ENCODE peak calls at places on chromosomes 13 and 19, in eight cellular contexts. W is AG09319; Q is CD4-positive, CD25-positive, alpha-beta regulatory T cell; X is cardiac muscle cell; O is LHCN-M2; N is OCI-LY7; J is NCI-H1417 treated with DMSO at 0.1 percent for 48 hours; A is NCI-H774. H is an unnamed sample.

GRCh38 chr13:93875527-93875926 is 604.0 kb downstream of the DCT start:
- DNase-seq in O (peak; percentile 42), Q (no peak), W (no peak), J (no peak), A (no peak), N (no peak), X (no peak), H (no peak)

GRCh38 chr13:101919541-101920306 is 467.2 kb downstream of the ITGBL1 start:
- DNase-seq in J (peak; percentile 66), X (peak; percentile 76), Q (no peak), W (no peak), O (peak; percentile 12), A (no peak), N (no peak), H (peak; percentile 34)

GRCh38 chr19:41758846-41759245 is 3.5 kb downstream of the CEACAM6 start:
- DNase-seq in O (no peak), N (no peak), W (no peak), J (no peak), Q (no peak), X (no peak), A (no peak), H (no peak)

GRCh38 chr13:33233547-33233946 is 52.0 kb downstream of the STARD13 start:
- DNase-seq in W (no peak), X (no peak), J (no peak), N (no peak), Q (no peak), A (no peak), O (no peak), H (peak; percentile 84)

GRCh38 chr13:49517461-49517860 is 21.7 kb downstream of the PHF11 start:
- DNase-seq in W (no peak), Q (no peak), O (no peak), N (peak; percentile 27), X (peak; percentile 12), J (no peak), A (no peak), H (no peak)

GRCh38 chr19:23070353-23070781 is 46.5 kb upstream of the ZNF730 start:
- DNase-seq in O (peak; percentile 30), N (no peak), Q (no peak), J (no peak), X (no peak), W (no peak), A (no peak), H (peak; percentile 15)

GRCh38 chr19:2282062-2282861 is at the start of gene PEAK3:
- DNase-seq in N (no peak), O (peak; percentile 40), A (no peak), W (no peak), J (no peak), Q (no peak), X (peak; percentile 61), H (peak; percentile 85)

GRCh38 chr19:50003810-50004419 is 21.3 kb downstream of the VRK3 start:
- DNase-seq in X (no peak), W (peak; percentile 86), O (peak; percentile 96), J (no peak), A (no peak), N (no peak), Q (no peak), H (peak; percentile 69)

GRCh38 chr19:8194528-8195275 is 14.5 kb upstream of the CERS4 start:
- DNase-seq in J (no peak), A (no peak), N (peak; percentile 84), Q (peak; percentile 63), X (no peak), O (no peak), W (no peak), H (no peak)

GRCh38 chr19:18425515-18426415 is 6.6 kb downstream of the SSBP4 start:
- DNase-seq in O (peak; percentile 44), W (no peak), Q (no peak), X (no peak), J (no peak), A (no peak), N (no peak), H (peak; percentile 79)

GRCh38 chr19:43622070-43622469 is 2.6 kb upstream of the ZNF428 start:
- DNase-seq in Q (no peak), X (no peak), A (no peak), N (no peak), J (no peak), O (no peak), W (no peak), H (no peak)

GRCh38 chr13:101624981-101625380 is 172.5 kb downstream of the ITGBL1 start:
- DNase-seq in O (no peak), J (peak; percentile 93), X (no peak), Q (no peak), N (no peak), W (no peak), A (no peak), H (no peak)

GRCh38 chr19:2759965-2760364 is 20.1 kb upstream of the SLC39A3 start:
- DNase-seq in O (no peak), W (no peak), Q (no peak), A (no peak), X (no peak), J (no peak), N (no peak), H (no peak)

GRCh38 chr13:108561152-108561551 is 68.3 kb upstream of the MYO16 start:
- DNase-seq in A (peak; percentile 55), O (no peak), W (no peak), X (no peak), N (no peak), Q (no peak), J (no peak), H (no peak)

GRCh38 chr13:49466240-49466914 is 22.3 kb downstream of the SETDB2 start:
- DNase-seq in N (no peak), Q (no peak), J (no peak), X (no peak), A (no peak), W (no peak), O (no peak), H (no peak)

GRCh38 chr13:60753641-60754040 is 356.6 kb downstream of the TDRD3 start:
- DNase-seq in A (no peak), W (no peak), O (no peak), Q (no peak), X (no peak), N (no peak), J (no peak), H (no peak)

GRCh38 chr19:54063350-54064078 is at the start of gene VSTM1:
- DNase-seq in O (no peak), W (no peak), Q (no peak), J (no peak), X (no peak), N (no peak), A (no peak), H (no peak)

GRCh38 chr19:30567535-30568232 is 195.5 kb downstream of the ZNF536 start:
- DNase-seq in W (no peak), X (no peak), O (no peak), A (no peak), N (no peak), Q (no peak), J (no peak), H (no peak)

GRCh38 chr13:91133941-91134772 is 213.3 kb upstream of the MIR17HG start:
- DNase-seq in X (peak; percentile 70), J (peak; percentile 38), N (peak; percentile 88), Q (peak; percentile 11), A (peak; percentile 2), O (peak; percentile 61), W (no peak), H (peak; percentile 32)

GRCh38 chr19:8363803-8364771 is at the start of gene ANGPTL4:
- DNase-seq in O (peak; percentile 85), J (no peak), W (peak; percentile 46), Q (peak; percentile 19), N (no peak), X (peak; percentile 66), A (peak; percentile 13), H (peak; percentile 84)

GRCh38 chr19:12790628-12791344 is 500 bp upstream of the JUNB start:
- DNase-seq in W (no peak), A (no peak), N (peak; percentile 19), X (no peak), Q (no peak), J (no peak), O (no peak), H (no peak)

GRCh38 chr13:73983109-73983508 is 151.1 kb downstream of the KLF12 start:
- DNase-seq in N (no peak), X (no peak), J (no peak), O (no peak), Q (no peak), W (no peak), A (no peak), H (no peak)

GRCh38 chr19:19315444-19315843 is 4.9 kb downstream of the SUGP1 start:
- DNase-seq in W (no peak), X (no peak), N (no peak), O (no peak), A (no peak), Q (no peak), J (no peak), H (no peak)

GRCh38 chr13:110525328-110526319 is 35.9 kb downstream of the RAB20 start:
- DNase-seq in Q (peak; percentile 6), N (peak; percentile 1), A (peak; percentile 100), W (no peak), O (no peak), J (peak; percentile 80), X (no peak), H (no peak)

GRCh38 chr13:40345654-40346372 is 320.6 kb downstream of the FOXO1 start:
- DNase-seq in A (no peak), W (no peak), J (no peak), Q (no peak), X (no peak), O (no peak), N (no peak), H (peak; percentile 30)

GRCh38 chr19:13961826-13962737 is 9.8 kb downstream of the DCAF15 start:
- DNase-seq in A (no peak), O (no peak), J (no peak), X (peak; percentile 36), Q (no peak), W (no peak), N (no peak), H (peak; percentile 33)